ENCODE peak calls at places on chromosomes 7 and 10, in four cellular contexts. One of them, this sample, is unnamed.

GRCh38 chr7:137757146-137757925 is 89.4 kb downstream of the DGKI start:
- DNase-seq in activated T-cell treated with anti-CD3 and anti-CD28 coated beads for 24 hours: no peak
- DNase-seq in T-helper 1 cell: no peak
- DNase-seq in stimulated activated CD8-positive, alpha-beta memory T cell treated with anti-CD3 and anti-CD28 coated beads, Interleukin-15, amount 100 ng/mL, for 4 hours: no peak
- DNase-seq in this sample: no peak

GRCh38 chr7:67137464-67137863 is 140.8 kb downstream of the TYW1 start:
- DNase-seq in activated T-cell treated with anti-CD3 and anti-CD28 coated beads for 24 hours: no peak
- DNase-seq in T-helper 1 cell: no peak
- DNase-seq in stimulated activated CD8-positive, alpha-beta memory T cell treated with anti-CD3 and anti-CD28 coated beads, Interleukin-15, amount 100 ng/mL, for 4 hours: no peak
- DNase-seq in this sample: no peak

GRCh38 chr10:66931340-66931948 is 5.6 kb downstream of the LRRTM3 start:
- DNase-seq in activated T-cell treated with anti-CD3 and anti-CD28 coated beads for 24 hours: no peak
- DNase-seq in T-helper 1 cell: peak
- DNase-seq in stimulated activated CD8-positive, alpha-beta memory T cell treated with anti-CD3 and anti-CD28 coated beads, Interleukin-15, amount 100 ng/mL, for 4 hours: no peak
- DNase-seq in this sample: peak

GRCh38 chr7:2465928-2466327 is 10.3 kb downstream of the GRIFIN start:
- DNase-seq in activated T-cell treated with anti-CD3 and anti-CD28 coated beads for 24 hours: no peak
- DNase-seq in T-helper 1 cell: no peak
- DNase-seq in stimulated activated CD8-positive, alpha-beta memory T cell treated with anti-CD3 and anti-CD28 coated beads, Interleukin-15, amount 100 ng/mL, for 4 hours: no peak
- DNase-seq in this sample: peak

GRCh38 chr10:86282664-86283465 is 83.7 kb downstream of the GRID1 start:
- DNase-seq in activated T-cell treated with anti-CD3 and anti-CD28 coated beads for 24 hours: no peak
- DNase-seq in stimulated activated CD8-positive, alpha-beta memory T cell treated with anti-CD3 and anti-CD28 coated beads, Interleukin-15, amount 100 ng/mL, for 4 hours: no peak
- DNase-seq in T-helper 1 cell: no peak
- DNase-seq in this sample: no peak

GRCh38 chr7:100577103-100577502 is 3.4 kb upstream of the SAP25 start:
- DNase-seq in stimulated activated CD8-positive, alpha-beta memory T cell treated with anti-CD3 and anti-CD28 coated beads, Interleukin-15, amount 100 ng/mL, for 4 hours: no peak
- DNase-seq in activated T-cell treated with anti-CD3 and anti-CD28 coated beads for 24 hours: no peak
- DNase-seq in T-helper 1 cell: no peak
- DNase-seq in this sample: no peak

GRCh38 chr10:35458500-35459448 is 122.5 kb downstream of the CCNY start:
- DNase-seq in stimulated activated CD8-positive, alpha-beta memory T cell treated with anti-CD3 and anti-CD28 coated beads, Interleukin-15, amount 100 ng/mL, for 4 hours: no peak
- DNase-seq in activated T-cell treated with anti-CD3 and anti-CD28 coated beads for 24 hours: no peak
- DNase-seq in T-helper 1 cell: no peak
- DNase-seq in this sample: no peak

GRCh38 chr10:73097305-73097670 is 622 bp upstream of the P4HA1 start:
- DNase-seq in T-helper 1 cell: no peak
- DNase-seq in activated T-cell treated with anti-CD3 and anti-CD28 coated beads for 24 hours: no peak
- DNase-seq in stimulated activated CD8-positive, alpha-beta memory T cell treated with anti-CD3 and anti-CD28 coated beads, Interleukin-15, amount 100 ng/mL, for 4 hours: no peak
- DNase-seq in this sample: no peak

GRCh38 chr7:140649566-140650205 is 9.1 kb upstream of the DENND2A start:
- DNase-seq in activated T-cell treated with anti-CD3 and anti-CD28 coated beads for 24 hours: no peak
- DNase-seq in stimulated activated CD8-positive, alpha-beta memory T cell treated with anti-CD3 and anti-CD28 coated beads, Interleukin-15, amount 100 ng/mL, for 4 hours: no peak
- DNase-seq in T-helper 1 cell: no peak
- DNase-seq in this sample: no peak

GRCh38 chr7:120919466-120919865 is 31.1 kb upstream of the ING3 start:
- DNase-seq in T-helper 1 cell: no peak
- DNase-seq in activated T-cell treated with anti-CD3 and anti-CD28 coated beads for 24 hours: no peak
- DNase-seq in stimulated activated CD8-positive, alpha-beta memory T cell treated with anti-CD3 and anti-CD28 coated beads, Interleukin-15, amount 100 ng/mL, for 4 hours: no peak
- DNase-seq in this sample: no peak

GRCh38 chr7:91913612-91914011 is 27.1 kb upstream of the AKAP9 start:
- DNase-seq in activated T-cell treated with anti-CD3 and anti-CD28 coated beads for 24 hours: no peak
- DNase-seq in stimulated activated CD8-positive, alpha-beta memory T cell treated with anti-CD3 and anti-CD28 coated beads, Interleukin-15, amount 100 ng/mL, for 4 hours: no peak
- DNase-seq in T-helper 1 cell: no peak
- DNase-seq in this sample: no peak

GRCh38 chr7:95609277-95609971 is 13.1 kb upstream of the PDK4 start:
- DNase-seq in T-helper 1 cell: no peak
- DNase-seq in stimulated activated CD8-positive, alpha-beta memory T cell treated with anti-CD3 and anti-CD28 coated beads, Interleukin-15, amount 100 ng/mL, for 4 hours: no peak
- DNase-seq in activated T-cell treated with anti-CD3 and anti-CD28 coated beads for 24 hours: no peak
- DNase-seq in this sample: no peak

GRCh38 chr7:121547341-121548092 is 151.4 kb upstream of the FAM3C start:
- DNase-seq in T-helper 1 cell: peak
- DNase-seq in activated T-cell treated with anti-CD3 and anti-CD28 coated beads for 24 hours: no peak
- DNase-seq in stimulated activated CD8-positive, alpha-beta memory T cell treated with anti-CD3 and anti-CD28 coated beads, Interleukin-15, amount 100 ng/mL, for 4 hours: no peak
- DNase-seq in this sample: peak

GRCh38 chr7:34900891-34901493 is 136.3 kb downstream of the DPY19L1 start:
- DNase-seq in activated T-cell treated with anti-CD3 and anti-CD28 coated beads for 24 hours: no peak
- DNase-seq in T-helper 1 cell: no peak
- DNase-seq in stimulated activated CD8-positive, alpha-beta memory T cell treated with anti-CD3 and anti-CD28 coated beads, Interleukin-15, amount 100 ng/mL, for 4 hours: no peak
- DNase-seq in this sample: peak

GRCh38 chr10:76675951-76676587 is 961.5 kb downstream of the KCNMA1 start:
- DNase-seq in stimulated activated CD8-positive, alpha-beta memory T cell treated with anti-CD3 and anti-CD28 coated beads, Interleukin-15, amount 100 ng/mL, for 4 hours: no peak
- DNase-seq in activated T-cell treated with anti-CD3 and anti-CD28 coated beads for 24 hours: no peak
- DNase-seq in T-helper 1 cell: no peak
- DNase-seq in this sample: no peak

GRCh38 chr7:1042161-1042833 is 2.0 kb upstream of the GPR146 start:
- DNase-seq in T-helper 1 cell: no peak
- DNase-seq in stimulated activated CD8-positive, alpha-beta memory T cell treated with anti-CD3 and anti-CD28 coated beads, Interleukin-15, amount 100 ng/mL, for 4 hours: no peak
- DNase-seq in activated T-cell treated with anti-CD3 and anti-CD28 coated beads for 24 hours: no peak
- DNase-seq in this sample: no peak

GRCh38 chr10:118835682-118836326 is 81.0 kb upstream of the CACUL1 start:
- DNase-seq in activated T-cell treated with anti-CD3 and anti-CD28 coated beads for 24 hours: no peak
- DNase-seq in stimulated activated CD8-positive, alpha-beta memory T cell treated with anti-CD3 and anti-CD28 coated beads, Interleukin-15, amount 100 ng/mL, for 4 hours: no peak
- DNase-seq in T-helper 1 cell: no peak
- DNase-seq in this sample: no peak

GRCh38 chr7:114008696-114009095 is 89.9 kb upstream of the PPP1R3A start:
- DNase-seq in stimulated activated CD8-positive, alpha-beta memory T cell treated with anti-CD3 and anti-CD28 coated beads, Interleukin-15, amount 100 ng/mL, for 4 hours: no peak
- DNase-seq in T-helper 1 cell: no peak
- DNase-seq in activated T-cell treated with anti-CD3 and anti-CD28 coated beads for 24 hours: no peak
- DNase-seq in this sample: no peak

GRCh38 chr10:103966671-103967432 is at the start of gene SLK:
- DNase-seq in activated T-cell treated with anti-CD3 and anti-CD28 coated beads for 24 hours: peak
- DNase-seq in stimulated activated CD8-positive, alpha-beta memory T cell treated with anti-CD3 and anti-CD28 coated beads, Interleukin-15, amount 100 ng/mL, for 4 hours: peak
- DNase-seq in T-helper 1 cell: peak
- DNase-seq in this sample: peak

GRCh38 chr7:106915873-106916272 is 50.8 kb downstream of the PIK3CG start:
- DNase-seq in T-helper 1 cell: no peak
- DNase-seq in activated T-cell treated with anti-CD3 and anti-CD28 coated beads for 24 hours: no peak
- DNase-seq in stimulated activated CD8-positive, alpha-beta memory T cell treated with anti-CD3 and anti-CD28 coated beads, Interleukin-15, amount 100 ng/mL, for 4 hours: no peak
- DNase-seq in this sample: no peak

GRCh38 chr10:25766687-25767221 is 167.3 kb upstream of the MYO3A start:
- DNase-seq in T-helper 1 cell: no peak
- DNase-seq in stimulated activated CD8-positive, alpha-beta memory T cell treated with anti-CD3 and anti-CD28 coated beads, Interleukin-15, amount 100 ng/mL, for 4 hours: no peak
- DNase-seq in activated T-cell treated with anti-CD3 and anti-CD28 coated beads for 24 hours: no peak
- DNase-seq in this sample: peak

GRCh38 chr10:29199344-29199743 is 89.5 kb upstream of the LYZL1 start:
- DNase-seq in stimulated activated CD8-positive, alpha-beta memory T cell treated with anti-CD3 and anti-CD28 coated beads, Interleukin-15, amount 100 ng/mL, for 4 hours: no peak
- DNase-seq in activated T-cell treated with anti-CD3 and anti-CD28 coated beads for 24 hours: no peak
- DNase-seq in T-helper 1 cell: no peak
- DNase-seq in this sample: peak

GRCh38 chr7:116327751-116328150 is 117.4 kb downstream of the TES start:
- DNase-seq in stimulated activated CD8-positive, alpha-beta memory T cell treated with anti-CD3 and anti-CD28 coated beads, Interleukin-15, amount 100 ng/mL, for 4 hours: no peak
- DNase-seq in activated T-cell treated with anti-CD3 and anti-CD28 coated beads for 24 hours: no peak
- DNase-seq in T-helper 1 cell: no peak
- DNase-seq in this sample: no peak

GRCh38 chr7:140659727-140660396 is 12.9 kb upstream of the ADCK2 start:
- DNase-seq in T-helper 1 cell: no peak
- DNase-seq in activated T-cell treated with anti-CD3 and anti-CD28 coated beads for 24 hours: no peak
- DNase-seq in stimulated activated CD8-positive, alpha-beta memory T cell treated with anti-CD3 and anti-CD28 coated beads, Interleukin-15, amount 100 ng/mL, for 4 hours: no peak
- DNase-seq in this sample: no peak

GRCh38 chr7:194257-194995 is 2.1 kb downstream of the FAM20C start:
- DNase-seq in activated T-cell treated with anti-CD3 and anti-CD28 coated beads for 24 hours: no peak
- DNase-seq in stimulated activated CD8-positive, alpha-beta memory T cell treated with anti-CD3 and anti-CD28 coated beads, Interleukin-15, amount 100 ng/mL, for 4 hours: no peak
- DNase-seq in T-helper 1 cell: no peak
- DNase-seq in this sample: peak

GRCh38 chr10:87976101-87976743 is 112.8 kb downstream of the PTEN start:
- DNase-seq in stimulated activated CD8-positive, alpha-beta memory T cell treated with anti-CD3 and anti-CD28 coated beads, Interleukin-15, amount 100 ng/mL, for 4 hours: no peak
- DNase-seq in T-helper 1 cell: no peak
- DNase-seq in activated T-cell treated with anti-CD3 and anti-CD28 coated beads for 24 hours: no peak
- DNase-seq in this sample: no peak

GRCh38 chr10:75405201-75406143 is 3.9 kb upstream of the ZNF503 start:
- DNase-seq in activated T-cell treated with anti-CD3 and anti-CD28 coated beads for 24 hours: no peak
- DNase-seq in T-helper 1 cell: no peak
- DNase-seq in stimulated activated CD8-positive, alpha-beta memory T cell treated with anti-CD3 and anti-CD28 coated beads, Interleukin-15, amount 100 ng/mL, for 4 hours: no peak
- DNase-seq in this sample: peak

GRCh38 chr10:119113805-119114732 is 10.2 kb downstream of the DENND10 start:
- DNase-seq in stimulated activated CD8-positive, alpha-beta memory T cell treated with anti-CD3 and anti-CD28 coated beads, Interleukin-15, amount 100 ng/mL, for 4 hours: no peak
- DNase-seq in activated T-cell treated with anti-CD3 and anti-CD28 coated beads for 24 hours: no peak
- DNase-seq in T-helper 1 cell: no peak
- DNase-seq in this sample: no peak

GRCh38 chr10:103079946-103080345 is 113.1 kb downstream of the NT5C2 start:
- DNase-seq in stimulated activated CD8-positive, alpha-beta memory T cell treated with anti-CD3 and anti-CD28 coated beads, Interleukin-15, amount 100 ng/mL, for 4 hours: no peak
- DNase-seq in activated T-cell treated with anti-CD3 and anti-CD28 coated beads for 24 hours: no peak
- DNase-seq in T-helper 1 cell: no peak
- DNase-seq in this sample: no peak

This sample was measured in H7.